ENCODE peak calls at places on chromosomes 13 and 19, in eight cellular contexts. One of them, this sample, is unnamed. For H3K4me1 and H3K36me3, the result is how much of the 10 kb centered on the place peaks cover.

GRCh38 chr13:24053505-24054251 is 106.8 kb upstream of the SPATA13 start:
- DNase-seq in lower lobe of right lung: peak
- DNase-seq in IMR-90: peak
- DNase-seq in adrenal gland: peak
- DNase-seq in esophagus squamous epithelium: no peak
- DNase-seq in effector memory CD4-positive, alpha-beta T cell: peak
- DNase-seq in GM23338: peak
- DNase-seq in fibroblast of lung: peak
- DNase-seq in this sample: peak

GRCh38 chr13:50129923-50130685 is 114.9 kb downstream of the KCNRG start:
- DNase-seq in esophagus squamous epithelium: no peak
- DNase-seq in IMR-90: no peak
- DNase-seq in fibroblast of lung: peak
- DNase-seq in lower lobe of right lung: peak
- DNase-seq in adrenal gland: peak
- DNase-seq in effector memory CD4-positive, alpha-beta T cell: no peak
- DNase-seq in GM23338: peak
- DNase-seq in this sample: peak

GRCh38 chr19:35545855-35546381 is 492 bp downstream of the TMEM147 start:
- DNase-seq in fibroblast of lung: peak
- DNase-seq in IMR-90: no peak
- DNase-seq in effector memory CD4-positive, alpha-beta T cell: peak
- DNase-seq in esophagus squamous epithelium: no peak
- DNase-seq in lower lobe of right lung: peak
- DNase-seq in GM23338: peak
- DNase-seq in adrenal gland: peak
- DNase-seq in this sample: peak

GRCh38 chr13:59774511-59774911 is 389.2 kb downstream of the DIAPH3 start:
- DNase-seq in adrenal gland: no peak
- DNase-seq in fibroblast of lung: peak
- DNase-seq in esophagus squamous epithelium: no peak
- DNase-seq in effector memory CD4-positive, alpha-beta T cell: no peak
- DNase-seq in GM23338: peak
- DNase-seq in IMR-90: peak
- DNase-seq in lower lobe of right lung: no peak
- DNase-seq in this sample: no peak

GRCh38 chr13:110511509-110512181 is 49.9 kb downstream of the RAB20 start:
- DNase-seq in IMR-90: no peak
- DNase-seq in lower lobe of right lung: no peak
- DNase-seq in GM23338: peak
- DNase-seq in fibroblast of lung: no peak
- DNase-seq in esophagus squamous epithelium: no peak
- DNase-seq in effector memory CD4-positive, alpha-beta T cell: no peak
- DNase-seq in adrenal gland: no peak
- DNase-seq in this sample: no peak

GRCh38 chr13:42071667-42072419 is 23.4 kb downstream of the DGKH start:
- DNase-seq in adrenal gland: no peak
- DNase-seq in fibroblast of lung: peak
- DNase-seq in esophagus squamous epithelium: no peak
- DNase-seq in lower lobe of right lung: no peak
- DNase-seq in effector memory CD4-positive, alpha-beta T cell: no peak
- DNase-seq in IMR-90: peak
- DNase-seq in GM23338: no peak
- DNase-seq in this sample: peak

GRCh38 chr13:47033216-47033615 is 136.4 kb upstream of the HTR2A start:
- DNase-seq in effector memory CD4-positive, alpha-beta T cell: no peak
- DNase-seq in adrenal gland: peak
- DNase-seq in IMR-90: peak
- DNase-seq in fibroblast of lung: peak
- DNase-seq in esophagus squamous epithelium: no peak
- DNase-seq in lower lobe of right lung: no peak
- DNase-seq in GM23338: no peak
- DNase-seq in this sample: no peak

GRCh38 chr13:113935523-113935922 is 38.4 kb downstream of the C13orf46 start:
- DNase-seq in esophagus squamous epithelium: no peak
- DNase-seq in GM23338: no peak
- DNase-seq in adrenal gland: no peak
- DNase-seq in lower lobe of right lung: no peak
- DNase-seq in fibroblast of lung: no peak
- DNase-seq in effector memory CD4-positive, alpha-beta T cell: no peak
- DNase-seq in IMR-90: no peak
- DNase-seq in this sample: no peak

GRCh38 chr13:39684531-39685137 is 29.2 kb downstream of the COG6 start:
- DNase-seq in esophagus squamous epithelium: no peak
- DNase-seq in effector memory CD4-positive, alpha-beta T cell: no peak
- DNase-seq in adrenal gland: no peak
- DNase-seq in fibroblast of lung: peak
- DNase-seq in lower lobe of right lung: no peak
- DNase-seq in GM23338: peak
- DNase-seq in IMR-90: peak
- DNase-seq in this sample: no peak

GRCh38 chr13:25371608-25372274 is at the start of gene ATP8A2:
- DNase-seq in GM23338: peak
- DNase-seq in adrenal gland: peak
- DNase-seq in effector memory CD4-positive, alpha-beta T cell: no peak
- DNase-seq in esophagus squamous epithelium: no peak
- DNase-seq in IMR-90: no peak
- DNase-seq in fibroblast of lung: peak
- DNase-seq in lower lobe of right lung: no peak
- DNase-seq in this sample: no peak

GRCh38 chr13:25372275-25373081 is 704 bp downstream of the ATP8A2 start:
- DNase-seq in GM23338: peak
- DNase-seq in effector memory CD4-positive, alpha-beta T cell: no peak
- DNase-seq in esophagus squamous epithelium: no peak
- DNase-seq in fibroblast of lung: no peak
- DNase-seq in adrenal gland: peak
- DNase-seq in lower lobe of right lung: no peak
- DNase-seq in IMR-90: no peak
- DNase-seq in this sample: no peak

GRCh38 chr13:25375727-25376358 is 4.1 kb downstream of the ATP8A2 start:
- DNase-seq in fibroblast of lung: peak
- DNase-seq in GM23338: peak
- DNase-seq in adrenal gland: peak
- DNase-seq in lower lobe of right lung: no peak
- DNase-seq in IMR-90: peak
- DNase-seq in effector memory CD4-positive, alpha-beta T cell: no peak
- DNase-seq in esophagus squamous epithelium: no peak
- DNase-seq in this sample: peak

GRCh38 chr13:25365720-25366235 is 6.0 kb upstream of the ATP8A2 start:
- DNase-seq in IMR-90: no peak
- DNase-seq in effector memory CD4-positive, alpha-beta T cell: no peak
- DNase-seq in lower lobe of right lung: no peak
- DNase-seq in fibroblast of lung: no peak
- DNase-seq in GM23338: no peak
- DNase-seq in esophagus squamous epithelium: no peak
- DNase-seq in adrenal gland: no peak
- DNase-seq in this sample: no peak

DNA sequence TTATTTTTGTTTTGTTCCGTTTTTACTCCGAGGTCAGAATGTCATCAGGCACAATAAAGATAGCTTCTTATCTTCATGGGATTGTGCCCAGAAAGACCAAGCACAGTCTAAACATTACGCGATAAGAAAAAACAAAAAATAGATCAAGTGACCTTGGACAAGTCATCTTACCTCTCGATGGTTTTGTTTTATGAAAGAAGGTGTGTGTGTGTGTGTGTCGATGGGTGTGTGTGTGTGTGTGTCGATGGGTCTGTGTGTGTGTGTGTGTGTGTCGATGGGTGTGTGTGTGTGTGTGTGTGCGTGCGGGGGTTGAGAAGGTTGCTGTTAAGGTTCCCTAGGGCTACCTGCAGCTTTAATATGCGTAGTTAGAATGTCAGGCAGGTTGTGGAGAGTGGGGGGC is 616 bp upstream of the ATP8A2 start:
- DNase-seq in lower lobe of right lung: no peak
- DNase-seq in fibroblast of lung: no peak
- DNase-seq in IMR-90: no peak
- DNase-seq in esophagus squamous epithelium: no peak
- DNase-seq in GM23338: no peak
- DNase-seq in adrenal gland: no peak
- DNase-seq in effector memory CD4-positive, alpha-beta T cell: no peak
- DNase-seq in this sample: no peak
- H3K4me1 ChIP-seq in lower lobe of right lung: under half
- H3K4me1 ChIP-seq in fibroblast of lung: under half
- H3K4me1 ChIP-seq in IMR-90: under half
- H3K4me1 ChIP-seq in esophagus squamous epithelium: under half
- H3K4me1 ChIP-seq in GM23338: under half
- H3K4me1 ChIP-seq in adrenal gland: under half
- H3K4me1 ChIP-seq in effector memory CD4-positive, alpha-beta T cell: under half
- H3K4me1 ChIP-seq in this sample: under half

DNA sequence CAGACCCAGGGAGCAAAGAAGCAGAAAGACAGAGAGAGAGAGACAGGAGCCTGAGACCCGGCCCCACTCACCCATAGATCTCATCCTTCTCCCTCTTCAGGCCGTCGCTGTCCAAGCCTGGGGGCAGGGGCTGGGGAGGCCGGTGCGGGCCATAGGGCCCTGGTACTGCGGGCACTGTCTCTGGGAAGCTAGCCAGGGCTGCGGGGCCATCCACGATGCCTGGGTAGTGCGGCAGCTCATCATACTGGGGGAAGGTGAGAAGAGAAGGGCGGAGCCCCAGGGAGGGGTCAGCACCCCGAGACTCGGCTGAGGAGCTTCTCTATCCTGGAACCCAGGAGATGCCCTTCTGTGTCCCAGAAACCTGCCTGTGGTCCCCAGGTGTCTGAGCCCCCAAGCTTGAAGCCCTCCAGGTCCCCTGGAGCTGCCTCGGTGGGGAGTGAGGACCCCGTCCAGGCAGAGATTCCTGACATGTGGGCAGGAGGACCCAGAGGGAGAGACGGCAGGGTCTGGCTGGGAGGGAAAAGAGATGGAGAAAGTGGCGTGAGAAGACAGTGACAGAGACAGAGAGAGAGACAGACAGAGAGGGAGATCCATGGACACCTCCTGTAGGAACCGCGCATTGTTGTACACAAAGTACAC is 2.1 kb downstream of the MEIS3 start:
- DNase-seq in fibroblast of lung: no peak
- DNase-seq in esophagus squamous epithelium: no peak
- DNase-seq in adrenal gland: no peak
- DNase-seq in effector memory CD4-positive, alpha-beta T cell: no peak
- DNase-seq in lower lobe of right lung: peak
- DNase-seq in GM23338: no peak
- DNase-seq in IMR-90: no peak
- DNase-seq in this sample: no peak
- H3K4me3 ChIP-seq in fibroblast of lung: no peak
- H3K4me3 ChIP-seq in esophagus squamous epithelium: peak
- H3K4me3 ChIP-seq in adrenal gland: no peak
- H3K4me3 ChIP-seq in effector memory CD4-positive, alpha-beta T cell: no peak
- H3K4me3 ChIP-seq in lower lobe of right lung: no peak
- H3K4me3 ChIP-seq in GM23338: peak
- H3K4me3 ChIP-seq in IMR-90: peak
- H3K4me3 ChIP-seq in this sample: no peak

GRCh38 chr19:44007473-44007872 is 4.7 kb downstream of the ZNF230 start:
- DNase-seq in effector memory CD4-positive, alpha-beta T cell: no peak
- DNase-seq in IMR-90: no peak
- DNase-seq in fibroblast of lung: no peak
- DNase-seq in adrenal gland: no peak
- DNase-seq in esophagus squamous epithelium: no peak
- DNase-seq in lower lobe of right lung: no peak
- DNase-seq in GM23338: no peak
- DNase-seq in this sample: no peak
- H3K36me3 ChIP-seq in effector memory CD4-positive, alpha-beta T cell: half or more
- H3K36me3 ChIP-seq in IMR-90: under half
- H3K36me3 ChIP-seq in fibroblast of lung: under half
- H3K36me3 ChIP-seq in adrenal gland: under half
- H3K36me3 ChIP-seq in esophagus squamous epithelium: half or more
- H3K36me3 ChIP-seq in lower lobe of right lung: under half
- H3K36me3 ChIP-seq in GM23338: under half
- H3K36me3 ChIP-seq in this sample: under half

DNA sequence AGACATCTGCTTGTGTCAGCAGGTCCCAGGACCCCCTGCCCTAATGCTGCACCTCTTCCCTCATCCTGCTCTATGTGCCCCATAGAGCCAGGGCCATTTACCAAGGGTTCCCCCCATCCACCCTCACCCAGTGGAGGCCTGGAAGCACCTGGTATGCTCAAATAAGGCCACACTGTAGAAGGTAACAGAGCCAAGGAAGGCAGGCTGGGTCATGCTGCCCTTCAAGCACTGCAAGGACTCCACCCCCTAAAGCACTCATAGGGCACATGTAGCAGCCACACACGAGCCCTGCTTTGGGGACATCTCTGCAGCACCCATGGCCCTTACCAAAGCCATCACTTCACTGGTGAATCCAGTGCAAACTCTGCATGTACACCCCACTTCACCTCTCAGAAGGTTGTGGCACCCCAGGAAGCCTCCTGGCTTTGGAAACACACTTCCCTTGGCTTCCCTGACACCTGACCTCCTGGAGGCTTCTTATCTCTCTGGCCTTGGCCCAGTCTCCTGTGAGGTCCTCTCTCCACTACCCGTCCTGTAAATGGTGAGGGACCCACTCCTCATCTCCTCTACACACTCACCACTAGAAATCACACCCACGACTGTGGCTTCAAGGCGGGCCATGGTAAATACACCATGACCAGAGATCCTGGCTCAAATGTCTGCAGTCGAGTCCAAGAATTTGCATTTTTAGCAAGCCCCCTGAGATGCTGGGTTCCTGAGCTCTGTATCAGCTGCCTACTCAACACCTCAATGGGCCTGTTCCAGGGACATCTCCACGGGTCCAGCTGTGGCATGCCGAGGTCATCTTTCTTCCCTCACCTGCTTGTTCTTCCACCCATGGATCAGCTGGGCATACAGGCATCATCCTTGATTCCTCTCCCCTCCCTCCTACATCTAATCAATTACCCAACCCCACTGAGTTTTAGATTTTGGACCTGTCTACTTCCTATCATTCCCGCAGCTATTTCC is 80.9 kb upstream of the DOCK9 start:
- DNase-seq in fibroblast of lung: no peak
- DNase-seq in GM23338: no peak
- DNase-seq in adrenal gland: no peak
- DNase-seq in lower lobe of right lung: no peak
- DNase-seq in effector memory CD4-positive, alpha-beta T cell: no peak
- DNase-seq in IMR-90: no peak
- DNase-seq in esophagus squamous epithelium: no peak
- DNase-seq in this sample: no peak
- H3K4me1 ChIP-seq in fibroblast of lung: under half
- H3K4me1 ChIP-seq in GM23338: under half
- H3K4me1 ChIP-seq in adrenal gland: under half
- H3K4me1 ChIP-seq in lower lobe of right lung: half or more
- H3K4me1 ChIP-seq in effector memory CD4-positive, alpha-beta T cell: under half
- H3K4me1 ChIP-seq in IMR-90: under half
- H3K4me1 ChIP-seq in esophagus squamous epithelium: half or more
- H3K4me1 ChIP-seq in this sample: half or more

GRCh38 chr13:26476744-26477129 is 80.7 kb upstream of the WASF3 start:
- DNase-seq in adrenal gland: no peak
- DNase-seq in lower lobe of right lung: no peak
- DNase-seq in IMR-90: no peak
- DNase-seq in GM23338: no peak
- DNase-seq in effector memory CD4-positive, alpha-beta T cell: no peak
- DNase-seq in fibroblast of lung: no peak
- DNase-seq in esophagus squamous epithelium: no peak
- DNase-seq in this sample: no peak
- H3K4me3 ChIP-seq in adrenal gland: no peak
- H3K4me3 ChIP-seq in lower lobe of right lung: peak
- H3K4me3 ChIP-seq in IMR-90: no peak
- H3K4me3 ChIP-seq in GM23338: peak
- H3K4me3 ChIP-seq in effector memory CD4-positive, alpha-beta T cell: no peak
- H3K4me3 ChIP-seq in fibroblast of lung: no peak
- H3K4me3 ChIP-seq in esophagus squamous epithelium: no peak
- H3K4me3 ChIP-seq in this sample: no peak